ENCODE peak calls at places on chromosomes 1 and 21, in five cellular contexts. W is CD8-positive, alpha-beta T cell; Y is RWPE2; J is adrenal gland; Q is Peyer's patch. A is an unnamed sample.

GRCh38 chr1:205568469-205569361 is 63.1 kb downstream of the ELK4 start:
- DNase-seq in Q (peak; percentile 47), Y (no peak), J (no peak), W (no peak), A (no peak)

GRCh38 chr1:51736702-51737101 is 119.8 kb downstream of the OSBPL9 start:
- DNase-seq in J (no peak), Y (no peak), W (no peak), Q (peak; percentile 51), A (no peak)

GRCh38 chr1:3463013-3463385 is 8.5 kb downstream of the ARHGEF16 start:
- DNase-seq in W (no peak), Y (peak; percentile 49), Q (no peak), J (no peak), A (no peak)

GRCh38 chr1:45410850-45411509 is 70.7 kb upstream of the MUTYH start:
- DNase-seq in Q (no peak), Y (no peak), W (no peak), J (no peak), A (no peak)

GRCh38 chr1:175317309-175317708 is 124.7 kb upstream of the KIAA0040 start:
- DNase-seq in W (peak; percentile 18), Q (no peak), J (no peak), Y (no peak), A (no peak)

GRCh38 chr21:40404319-40404906 is 442.5 kb downstream of the DSCAM start:
- DNase-seq in Q (no peak), W (no peak), Y (no peak), J (no peak), A (no peak)

GRCh38 chr21:46183910-46184624 is at the start of gene SPATC1L:
- DNase-seq in W (peak; percentile 37), J (peak; percentile 61), Y (no peak), Q (peak; percentile 74), A (no peak)

GRCh38 chr1:229064320-229064908 is 206.5 kb upstream of the RAB4A start:
- DNase-seq in Y (no peak), W (no peak), J (no peak), Q (no peak), A (no peak)

GRCh38 chr1:207362962-207363858 is 41.7 kb downstream of the CD55 start:
- DNase-seq in W (peak; percentile 25), J (no peak), Q (no peak), Y (no peak), A (no peak)

GRCh38 chr1:56469640-56470371 is 109.6 kb downstream of the PLPP3 start:
- DNase-seq in Q (no peak), W (no peak), Y (no peak), J (no peak), A (no peak)

GRCh38 chr1:207217778-207218511 is 103.5 kb upstream of the CD55 start:
- DNase-seq in Q (no peak), Y (no peak), J (no peak), W (no peak), A (no peak)

GRCh38 chr1:197677313-197677712 is 98.0 kb downstream of the DENND1B start:
- DNase-seq in Y (no peak), Q (no peak), W (no peak), J (no peak), A (no peak)

GRCh38 chr21:29490016-29490415 is 191.3 kb downstream of the BACH1 start:
- DNase-seq in Q (no peak), W (no peak), Y (no peak), J (no peak), A (no peak)

GRCh38 chr21:35573472-35574389 is 486.6 kb downstream of the SETD4 start:
- DNase-seq in J (no peak), Q (no peak), Y (no peak), W (no peak), A (no peak)

GRCh38 chr1:213296558-213296957 is 245.5 kb downstream of the RPS6KC1 start:
- DNase-seq in J (no peak), Q (no peak), Y (no peak), W (no peak), A (no peak)

GRCh38 chr1:3735027-3735682 is 17.1 kb upstream of the CCDC27 start:
- DNase-seq in Q (no peak), J (no peak), W (no peak), Y (no peak), A (no peak)

GRCh38 chr21:39666026-39666425 is 53.3 kb downstream of the B3GALT5 start:
- DNase-seq in J (no peak), W (no peak), Q (no peak), Y (no peak), A (no peak)

GRCh38 chr1:198497326-198498220 is 42.9 kb downstream of the ATP6V1G3 start:
- DNase-seq in W (no peak), J (no peak), Q (no peak), Y (no peak), A (no peak)

GRCh38 chr21:31911138-31911907 is 38.5 kb downstream of the HUNK start:
- DNase-seq in J (no peak), Y (no peak), Q (no peak), W (no peak), A (no peak)

GRCh38 chr1:245292571-245292970 is 137.8 kb downstream of the KIF26B start:
- DNase-seq in Y (no peak), W (no peak), J (no peak), Q (no peak), A (no peak)

GRCh38 chr1:36257375-36257767 is 33.1 kb downstream of the THRAP3 start:
- DNase-seq in J (no peak), W (no peak), Y (no peak), Q (peak; percentile 42), A (no peak)

GRCh38 chr1:42758641-42759040 is 8.2 kb downstream of the P3H1 start:
- DNase-seq in Y (no peak), W (no peak), Q (no peak), J (no peak), A (no peak)
- H3K36me3 ChIP-seq in Y (peaks cover 50% of the 10 kb centered on the region), W (peaks cover 41% of the 10 kb centered on the region), Q (peaks cover 64% of the 10 kb centered on the region), J (peaks cover 80% of the 10 kb centered on the region), A (peaks cover 37% of the 10 kb centered on the region)

GRCh38 chr1:162283657-162284056 is 93.0 kb downstream of the SPATA46 start:
- DNase-seq in Q (no peak), J (no peak), W (no peak), Y (no peak), A (no peak)
- H3K27ac ChIP-seq in Q (no peak overlapping the region), J (no peak overlapping the region), W (no peak overlapping the region), Y (no peak overlapping the region), A (no peak overlapping the region)

GRCh38 chr21:33214056-33214455 is 15.7 kb upstream of the IFNAR2 start:
- DNase-seq in W (no peak), Y (no peak), Q (no peak), J (peak; percentile 1), A (no peak)
- H3K4me1 ChIP-seq in W (peaks cover 86% of the 10 kb centered on the region), Y (peaks cover 6% of the 10 kb centered on the region), Q (peaks cover 30% of the 10 kb centered on the region), J (peaks cover 8% of the 10 kb centered on the region), A (peaks cover 76% of the 10 kb centered on the region)

DNA sequence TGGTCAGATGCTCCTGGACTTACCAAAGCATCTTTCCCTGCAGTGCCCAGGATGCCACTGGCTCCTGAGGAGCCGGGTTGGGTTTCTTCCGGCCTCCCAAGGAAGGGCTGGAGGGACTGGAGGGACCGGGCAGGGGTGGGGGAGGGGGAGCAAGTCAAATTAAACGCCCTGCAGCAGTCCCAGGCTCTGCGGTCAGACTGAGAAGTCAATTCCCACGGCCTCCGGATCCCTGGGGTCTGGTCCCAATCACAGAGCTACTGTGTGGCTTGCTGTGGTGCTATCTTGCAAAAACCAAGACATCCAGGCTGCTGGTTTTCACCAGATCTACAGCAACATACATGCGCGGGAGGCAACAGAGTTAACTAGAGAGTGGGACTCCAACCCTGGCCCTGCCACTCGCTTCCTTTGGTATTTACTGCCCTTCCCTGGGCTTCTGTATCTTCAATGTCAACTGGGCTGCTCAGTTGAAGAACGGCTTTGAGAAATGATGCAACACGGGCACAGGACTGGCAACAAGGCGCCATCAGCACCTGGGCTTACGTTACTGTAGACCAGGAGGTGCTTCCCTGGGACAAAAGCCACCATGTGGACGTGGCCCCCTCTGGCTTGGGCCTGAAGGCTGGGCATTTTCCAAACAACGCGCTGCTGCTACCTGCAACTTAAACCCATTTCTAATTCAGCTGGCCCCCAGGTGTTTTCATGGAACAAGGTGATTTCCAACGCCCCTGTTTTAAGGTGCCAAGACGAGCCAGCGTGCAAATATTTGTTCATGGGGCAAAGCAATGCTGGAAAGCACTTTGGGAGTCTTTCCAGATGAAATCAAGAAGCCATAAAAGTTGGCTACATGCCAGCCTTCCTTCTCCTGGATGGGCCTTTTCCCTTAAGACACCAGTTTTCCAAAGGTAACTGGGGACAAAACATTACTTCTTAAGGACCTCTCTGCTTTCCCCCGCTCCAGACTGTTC is 11.5 kb downstream of the RCC2 start:
- DNase-seq in Q (no peak), Y (no peak), J (no peak), W (no peak), A (no peak)
- H3K36me3 ChIP-seq in Q (peaks cover 53% of the 10 kb centered on the region), Y (peaks cover 94% of the 10 kb centered on the region), J (peaks cover 46% of the 10 kb centered on the region), W (peaks cover 62% of the 10 kb centered on the region), A (peaks cover 65% of the 10 kb centered on the region)

GRCh38 chr1:203407301-203407700 is 56.4 kb upstream of the FMOD start:
- DNase-seq in Q (peak; percentile 66), J (no peak), W (no peak), Y (no peak), A (no peak)
- H3K27ac ChIP-seq in Q (no peak overlapping the region), J (no peak overlapping the region), W (no peak overlapping the region), Y (no peak overlapping the region), A (no peak overlapping the region)

GRCh38 chr1:2187619-2188018 is 7.0 kb downstream of the FAAP20 start:
- DNase-seq in J (no peak), Y (no peak), Q (peak; percentile 68), W (no peak), A (no peak)

GRCh38 chr1:2188336-2188735 is 6.2 kb downstream of the FAAP20 start:
- DNase-seq in J (no peak), Y (no peak), W (no peak), Q (no peak), A (no peak)

GRCh38 chr1:2192031-2192995 is 2.3 kb downstream of the FAAP20 start:
- DNase-seq in Y (no peak), W (no peak), J (no peak), Q (no peak), A (no peak)

GRCh38 chr1:2189459-2190425 is 4.8 kb downstream of the FAAP20 start:
- DNase-seq in Y (peak; percentile 97), Q (peak; percentile 96), W (peak; percentile 91), J (peak; percentile 96), A (peak; percentile 93)

DNA sequence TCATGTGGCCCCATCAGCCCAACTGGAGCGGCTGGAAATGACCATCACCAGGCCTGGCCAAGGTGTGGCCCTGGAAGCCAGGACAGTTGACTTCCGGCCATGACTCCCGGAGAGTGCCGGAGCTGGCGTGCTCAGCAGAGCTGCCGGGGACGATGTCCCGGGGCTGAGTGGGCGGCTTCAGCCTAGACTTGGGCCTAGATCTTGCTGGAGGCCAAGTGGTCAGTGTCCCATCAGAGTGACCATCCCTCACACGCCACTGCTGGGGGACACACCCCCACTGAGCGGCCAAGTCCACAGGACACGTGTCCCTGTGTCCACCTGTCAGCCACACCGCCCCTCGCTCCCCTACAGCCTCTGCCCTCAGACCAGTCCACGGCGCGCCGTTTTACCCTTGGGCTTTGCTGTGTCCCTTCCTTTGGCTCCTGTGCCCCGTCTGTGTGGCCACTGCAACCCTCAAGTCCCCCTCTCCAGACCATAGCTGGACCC is 4.0 kb downstream of the FAAP20 start:
- DNase-seq in J (peak; percentile 53), Y (no peak), W (no peak), Q (no peak), A (no peak)
- H3K4me1 ChIP-seq in J (peaks cover 14% of the 10 kb centered on the region), Y (no peaks in the 10 kb centered on the region), W (peaks cover 20% of the 10 kb centered on the region), Q (peaks cover 4% of the 10 kb centered on the region), A (peaks cover 16% of the 10 kb centered on the region)

GRCh38 chr1:54782588-54782987 is 18.3 kb upstream of the PARS2 start:
- DNase-seq in J (no peak), W (no peak), Q (no peak), Y (no peak), A (no peak)
- H3K36me3 ChIP-seq in J (no peaks in the 10 kb centered on the region), W (peaks cover 14% of the 10 kb centered on the region), Q (peaks cover 29% of the 10 kb centered on the region), Y (no peaks in the 10 kb centered on the region), A (peaks cover 20% of the 10 kb centered on the region)

A was measured in CD8-positive, alpha-beta memory T cell.